ENCODE peak calls at places on chromosomes 16 and 17, in four cellular contexts. Z, K, J and I are unnamed samples. For H3K27me3 and H3K4me1, the result is how much of the 10 kb centered on the place peaks cover.

GRCh38 chr16:89827383-89828198 is 684 bp upstream of the SPIRE2 start:
- DNase-seq in Z (peak), K (peak), J (peak), I (peak)

GRCh38 chr17:62653002-62653830 is 25.7 kb downstream of the MRC2 start:
- DNase-seq in Z (peak), K (peak), J (peak), I (peak)

GRCh38 chr17:75872434-75873351 is 5.7 kb downstream of the TRIM47 start:
- DNase-seq in Z (peak), K (peak), J (peak), I (no peak)

GRCh38 chr17:35918665-35919064 is 11.9 kb downstream of the RDM1 start:
- DNase-seq in Z (no peak), K (no peak), J (no peak), I (no peak)

GRCh38 chr16:74560912-74561311 is 46.0 kb downstream of the GLG1 start:
- DNase-seq in Z (no peak), K (no peak), J (no peak), I (no peak)

GRCh38 chr17:67244621-67245072 is 349 bp downstream of the HELZ start:
- DNase-seq in Z (no peak), K (no peak), J (peak), I (peak)

GRCh38 chr17:44828919-44829557 is 1.0 kb downstream of the GJC1 start:
- DNase-seq in Z (no peak), K (peak), J (peak), I (no peak)

GRCh38 chr16:82639666-82640336 is 13.0 kb downstream of the CDH13 start:
- DNase-seq in Z (peak), K (peak), J (peak), I (peak)

GRCh38 chr16:57118461-57119084 is 26.2 kb downstream of the CPNE2 start:
- DNase-seq in Z (no peak), K (no peak), J (no peak), I (no peak)

GRCh38 chr17:68310141-68310540 is 18.8 kb downstream of the ARSG start:
- DNase-seq in Z (no peak), K (no peak), J (no peak), I (no peak)

GRCh38 chr16:88577166-88577565 is 7.0 kb downstream of the ZC3H18 start:
- DNase-seq in Z (no peak), K (no peak), J (no peak), I (no peak)

GRCh38 chr17:34883106-34884000 is 77.9 kb downstream of the CCT6B start:
- DNase-seq in Z (no peak), K (no peak), J (no peak), I (no peak)

DNA sequence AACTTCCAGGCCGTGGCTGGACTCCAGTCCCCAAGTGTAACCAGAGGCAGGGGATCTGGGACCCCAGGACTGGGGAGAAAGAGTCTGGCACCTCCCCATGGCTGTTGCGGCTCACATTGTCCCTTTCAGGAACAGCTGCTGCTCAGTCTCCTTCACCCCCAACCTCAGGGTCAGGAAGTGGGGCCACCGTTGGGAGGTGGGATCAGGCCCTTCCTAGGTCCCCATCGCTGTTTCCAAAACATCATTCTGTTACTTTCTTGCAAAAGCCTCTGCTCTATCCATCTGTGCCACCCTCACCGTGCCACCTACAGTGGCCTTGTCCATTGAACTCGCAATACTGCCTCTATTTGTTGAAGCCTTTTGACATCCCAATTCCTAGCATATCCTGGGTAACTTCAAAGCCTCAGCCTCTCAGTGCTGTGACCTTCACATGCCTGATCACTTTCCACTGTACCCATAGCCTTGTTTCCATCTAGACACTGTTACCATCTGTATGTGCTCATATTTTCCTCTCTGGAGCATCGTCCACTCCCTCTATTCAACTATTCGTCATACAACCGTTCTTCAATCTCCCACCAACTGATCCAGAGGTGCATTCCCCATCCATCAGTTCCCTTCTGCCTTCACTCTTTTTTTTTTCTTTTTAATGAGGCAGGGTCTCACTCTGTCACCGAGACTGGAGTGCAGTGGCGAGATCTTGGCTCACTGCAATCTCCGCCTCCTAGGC is 15.0 kb upstream of the SRCIN1 start:
- DNase-seq in Z (no peak), K (no peak), J (no peak), I (no peak)
- H3K27me3 ChIP-seq in Z (half or more), K (under half), J (under half), I (under half)

DNA sequence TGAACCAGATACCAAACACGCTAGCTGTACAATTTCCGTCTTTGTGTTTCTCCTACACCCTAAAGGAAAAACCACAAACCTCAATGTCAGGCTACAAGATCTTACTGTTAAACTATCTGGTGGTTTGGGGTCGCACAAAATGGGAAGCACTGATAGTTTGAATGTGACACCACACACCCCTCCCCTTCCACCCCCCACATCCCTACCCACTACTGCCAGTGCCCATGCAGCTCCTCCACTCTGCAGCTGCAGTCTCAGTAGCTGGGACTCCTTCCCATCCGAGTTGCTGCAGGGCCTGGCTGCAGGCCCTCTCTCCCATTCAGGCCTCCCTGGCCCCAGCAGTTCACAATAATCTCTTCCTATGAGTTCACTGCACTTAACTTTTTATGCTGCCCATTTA is 18.4 kb downstream of the TRAP1 start:
- DNase-seq in Z (peak), K (peak), J (no peak), I (no peak)
- H3K4me1 ChIP-seq in Z (under half), K (under half), J (under half), I (under half)

GRCh38 chr17:2222301-2222700 is 81.3 kb downstream of the SMG6 start:
- DNase-seq in Z (no peak), K (no peak), J (no peak), I (no peak)

GRCh38 chr17:2223617-2223927 is 80.0 kb downstream of the SMG6 start:
- DNase-seq in Z (no peak), K (no peak), J (no peak), I (no peak)

GRCh38 chr17:2227025-2227699 is 76.4 kb downstream of the SMG6 start:
- DNase-seq in Z (no peak), K (no peak), J (no peak), I (no peak)

GRCh38 chr17:2218426-2218825 is 85.2 kb downstream of the SMG6 start:
- DNase-seq in Z (no peak), K (no peak), J (no peak), I (no peak)

GRCh38 chr17:2222901-2223616 is 80.5 kb downstream of the SMG6 start:
- DNase-seq in Z (peak), K (peak), J (no peak), I (no peak)
- TF ChIP-seq CTCF in Z (no peak), K (no peak), J (no peak), I (no peak)

GRCh38 chr16:2471016-2471652 is at the start of gene NTN3:
- DNase-seq in Z (no peak), K (no peak), J (no peak), I (peak)

GRCh38 chr16:2472885-2473284 is 1.8 kb downstream of the NTN3 start:
- DNase-seq in Z (no peak), K (no peak), J (no peak), I (no peak)

GRCh38 chr16:2470603-2471015 is 488 bp upstream of the NTN3 start:
- DNase-seq in Z (no peak), K (no peak), J (no peak), I (no peak)

GRCh38 chr16:2472488-2472864 is 1.4 kb downstream of the NTN3 start:
- DNase-seq in Z (no peak), K (no peak), J (no peak), I (no peak)

DNA sequence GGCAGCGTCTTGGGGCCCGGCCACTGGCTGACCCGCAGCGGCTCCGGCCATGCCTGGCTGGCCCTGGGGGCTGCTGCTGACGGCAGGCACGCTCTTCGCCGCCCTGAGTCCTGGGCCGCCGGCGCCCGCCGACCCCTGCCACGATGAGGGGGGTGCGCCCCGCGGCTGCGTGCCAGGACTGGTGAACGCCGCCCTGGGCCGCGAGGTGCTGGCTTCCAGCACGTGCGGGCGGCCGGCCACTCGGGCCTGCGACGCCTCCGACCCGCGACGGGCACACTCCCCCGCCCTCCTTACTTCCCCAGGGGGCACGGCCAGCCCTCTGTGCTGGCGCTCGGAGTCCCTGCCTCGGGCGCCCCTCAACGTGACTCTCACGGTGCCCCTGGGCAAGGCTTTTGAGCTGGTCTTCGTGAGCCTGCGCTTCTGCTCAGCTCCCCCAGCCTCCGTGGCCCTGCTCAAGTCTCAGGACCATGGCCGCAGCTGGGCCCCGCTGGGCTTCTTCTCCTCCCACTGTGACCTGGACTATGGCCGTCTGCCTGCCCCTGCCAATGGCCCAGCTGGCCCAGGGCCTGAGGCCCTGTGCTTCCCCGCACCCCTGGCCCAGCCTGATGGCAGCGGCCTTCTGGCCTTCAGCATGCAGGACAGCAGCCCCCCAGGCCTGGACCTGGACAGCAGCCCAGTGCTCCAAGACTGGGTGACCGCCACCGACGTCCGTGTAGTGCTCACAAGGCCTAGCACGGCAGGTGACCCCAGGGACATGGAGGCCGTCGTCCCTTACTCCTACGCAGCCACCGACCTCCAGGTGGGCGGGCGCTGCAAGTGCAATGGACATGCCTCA is 773 bp downstream of the NTN3 start:
- DNase-seq in Z (no peak), K (no peak), J (no peak), I (no peak)
- H3K27me3 ChIP-seq in Z (under half), K (under half), J (under half), I (under half)

GRCh38 chr16:70711211-70711978 is 25.5 kb upstream of the MTSS2 start:
- DNase-seq in Z (no peak), K (no peak), J (no peak), I (no peak)
- H3K4me1 ChIP-seq in Z (under half), K (half or more), J (under half), I (under half)